ENCODE peak calls at places on chromosome 15, in six cellular contexts. One of them, this sample, is unnamed.

GRCh38 chr15:78878356-78878755 is 5.7 kb downstream of the MORF4L1 start:
- DNase-seq in dorsolateral prefrontal cortex: no peak
- DNase-seq in fibroblast of mammary gland: peak; percentile 76
- DNase-seq in Calu3: no peak
- DNase-seq in ovary: no peak
- DNase-seq in GM20000: no peak
- DNase-seq in this sample: no peak

GRCh38 chr15:78714890-78715289 is 73.9 kb upstream of the CHRNB4 start:
- DNase-seq in Calu3: no peak
- DNase-seq in fibroblast of mammary gland: peak; percentile 47
- DNase-seq in dorsolateral prefrontal cortex: no peak
- DNase-seq in GM20000: no peak
- DNase-seq in ovary: no peak
- DNase-seq in this sample: no peak

GRCh38 chr15:55694652-55695150 is 48.3 kb downstream of the PRTG start:
- DNase-seq in dorsolateral prefrontal cortex: no peak
- DNase-seq in fibroblast of mammary gland: no peak
- DNase-seq in ovary: no peak
- DNase-seq in GM20000: peak; percentile 44
- DNase-seq in Calu3: peak; percentile 47
- DNase-seq in this sample: no peak

GRCh38 chr15:29123991-29124390 is 145.6 kb downstream of the NSMCE3 start:
- DNase-seq in dorsolateral prefrontal cortex: no peak
- DNase-seq in GM20000: no peak
- DNase-seq in ovary: no peak
- DNase-seq in fibroblast of mammary gland: no peak
- DNase-seq in Calu3: no peak
- DNase-seq in this sample: no peak

GRCh38 chr15:58329781-58330467 is 101.9 kb upstream of the LIPC start:
- DNase-seq in dorsolateral prefrontal cortex: no peak
- DNase-seq in GM20000: no peak
- DNase-seq in Calu3: peak; percentile 88
- DNase-seq in ovary: no peak
- DNase-seq in fibroblast of mammary gland: peak; percentile 22
- DNase-seq in this sample: no peak

GRCh38 chr15:34039506-34040123 is 611 bp upstream of the AVEN start:
- DNase-seq in fibroblast of mammary gland: peak; percentile 36
- DNase-seq in dorsolateral prefrontal cortex: no peak
- DNase-seq in ovary: no peak
- DNase-seq in GM20000: peak; percentile 60
- DNase-seq in Calu3: no peak
- DNase-seq in this sample: no peak

GRCh38 chr15:69154684-69155083 is 5.8 kb upstream of the GLCE start:
- DNase-seq in Calu3: peak; percentile 43
- DNase-seq in ovary: no peak
- DNase-seq in dorsolateral prefrontal cortex: peak; percentile 50
- DNase-seq in GM20000: no peak
- DNase-seq in fibroblast of mammary gland: peak; percentile 71
- DNase-seq in this sample: no peak

GRCh38 chr15:78306176-78306774 is 6.9 kb upstream of the SKIC8 start:
- DNase-seq in GM20000: no peak
- DNase-seq in Calu3: peak; percentile 28
- DNase-seq in fibroblast of mammary gland: peak; percentile 71
- DNase-seq in ovary: no peak
- DNase-seq in dorsolateral prefrontal cortex: no peak
- DNase-seq in this sample: no peak

GRCh38 chr15:99070268-99070667 is 34.6 kb upstream of the SYNM start:
- DNase-seq in GM20000: no peak
- DNase-seq in ovary: no peak
- DNase-seq in fibroblast of mammary gland: no peak
- DNase-seq in Calu3: no peak
- DNase-seq in dorsolateral prefrontal cortex: no peak
- DNase-seq in this sample: no peak

GRCh38 chr15:91652610-91653207 is 200.8 kb upstream of the SLCO3A1 start:
- DNase-seq in dorsolateral prefrontal cortex: no peak
- DNase-seq in fibroblast of mammary gland: no peak
- DNase-seq in GM20000: no peak
- DNase-seq in Calu3: no peak
- DNase-seq in ovary: no peak
- DNase-seq in this sample: no peak

GRCh38 chr15:41955807-41956525 is 16.4 kb downstream of the EHD4 start:
- DNase-seq in GM20000: no peak
- DNase-seq in fibroblast of mammary gland: no peak
- DNase-seq in Calu3: no peak
- DNase-seq in dorsolateral prefrontal cortex: no peak
- DNase-seq in ovary: no peak
- DNase-seq in this sample: no peak

GRCh38 chr15:78049691-78050440 is 27.6 kb downstream of the TBC1D2B start:
- DNase-seq in ovary: no peak
- DNase-seq in dorsolateral prefrontal cortex: peak; percentile 79
- DNase-seq in fibroblast of mammary gland: peak; percentile 70
- DNase-seq in Calu3: no peak
- DNase-seq in GM20000: peak; percentile 73
- DNase-seq in this sample: peak; percentile 51

GRCh38 chr15:60993008-60993407 is 236.1 kb downstream of the RORA start:
- DNase-seq in ovary: no peak
- DNase-seq in dorsolateral prefrontal cortex: no peak
- DNase-seq in GM20000: no peak
- DNase-seq in Calu3: no peak
- DNase-seq in fibroblast of mammary gland: peak; percentile 32
- DNase-seq in this sample: no peak

GRCh38 chr15:33565099-33565498 is 254.3 kb downstream of the RYR3 start:
- DNase-seq in ovary: no peak
- DNase-seq in dorsolateral prefrontal cortex: no peak
- DNase-seq in fibroblast of mammary gland: peak; percentile 83
- DNase-seq in GM20000: no peak
- DNase-seq in Calu3: no peak
- DNase-seq in this sample: no peak

DNA sequence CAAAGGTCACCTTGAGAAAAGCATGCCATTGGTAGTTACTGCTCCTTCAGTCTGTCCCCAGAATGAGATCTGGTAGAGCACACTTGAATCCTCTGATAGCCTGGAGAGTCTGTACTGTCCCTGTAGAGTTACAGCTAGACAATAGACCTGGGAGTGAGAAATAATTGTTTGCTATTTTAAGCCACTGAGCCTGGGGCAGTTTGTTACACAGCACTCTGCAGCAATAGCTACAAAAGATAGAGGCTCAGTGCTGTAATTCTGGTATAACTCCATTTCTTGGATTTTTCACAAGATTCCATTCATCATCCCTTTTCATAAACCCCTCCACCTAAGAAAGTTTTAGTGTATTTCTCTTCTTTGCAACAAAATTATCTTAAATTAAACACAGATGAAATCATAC is 242.7 kb upstream of the ARRDC4 start:
- DNase-seq in Calu3: no peak
- DNase-seq in ovary: no peak
- DNase-seq in GM20000: no peak
- DNase-seq in fibroblast of mammary gland: no peak
- DNase-seq in dorsolateral prefrontal cortex: no peak
- DNase-seq in this sample: no peak
- TF ChIP-seq CTCF in Calu3: no peak
- TF ChIP-seq CTCF in ovary: no peak
- TF ChIP-seq CTCF in GM20000: no peak
- TF ChIP-seq CTCF in fibroblast of mammary gland: no peak
- TF ChIP-seq CTCF in dorsolateral prefrontal cortex: no peak
- TF ChIP-seq CTCF in this sample: no peak

DNA sequence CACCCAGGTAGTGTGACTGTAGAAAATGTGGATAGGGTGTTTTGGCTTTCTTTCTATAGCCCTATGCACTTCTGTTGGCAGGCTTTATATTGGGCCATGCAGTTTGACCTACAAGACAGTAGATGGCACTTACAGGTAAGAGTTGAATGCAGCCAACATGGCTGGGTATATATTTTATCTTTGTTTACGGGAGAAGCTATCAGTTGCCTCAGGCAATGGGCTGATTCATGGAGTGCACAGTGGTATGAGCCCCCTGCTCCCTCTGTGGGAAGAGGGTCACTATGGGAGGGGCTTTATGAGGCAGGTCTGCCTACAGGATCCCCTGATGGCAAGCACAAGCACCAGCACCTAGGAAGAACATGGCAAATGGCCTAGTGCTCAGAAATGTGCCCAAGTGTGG is 301.2 kb upstream of the CDIN1 start:
- DNase-seq in fibroblast of mammary gland: peak; percentile 56
- DNase-seq in GM20000: no peak
- DNase-seq in Calu3: no peak
- DNase-seq in ovary: no peak
- DNase-seq in dorsolateral prefrontal cortex: no peak
- DNase-seq in this sample: no peak
- TF ChIP-seq CTCF in fibroblast of mammary gland: peak; percentile 45
- TF ChIP-seq CTCF in GM20000: no peak
- TF ChIP-seq CTCF in Calu3: no peak
- TF ChIP-seq CTCF in ovary: no peak
- TF ChIP-seq CTCF in dorsolateral prefrontal cortex: no peak
- TF ChIP-seq CTCF in this sample: no peak

GRCh38 chr15:40282144-40282869 is 557 bp downstream of the ANKRD63 start:
- DNase-seq in GM20000: peak; percentile 87
- DNase-seq in ovary: no peak
- DNase-seq in fibroblast of mammary gland: no peak
- DNase-seq in dorsolateral prefrontal cortex: no peak
- DNase-seq in Calu3: peak; percentile 59
- DNase-seq in this sample: peak; percentile 56
- TF ChIP-seq CTCF in GM20000: peak; percentile 39
- TF ChIP-seq CTCF in ovary: no peak
- TF ChIP-seq CTCF in fibroblast of mammary gland: no peak
- TF ChIP-seq CTCF in dorsolateral prefrontal cortex: no peak
- TF ChIP-seq CTCF in Calu3: peak; percentile 65
- TF ChIP-seq CTCF in this sample: peak; percentile 68

DNA sequence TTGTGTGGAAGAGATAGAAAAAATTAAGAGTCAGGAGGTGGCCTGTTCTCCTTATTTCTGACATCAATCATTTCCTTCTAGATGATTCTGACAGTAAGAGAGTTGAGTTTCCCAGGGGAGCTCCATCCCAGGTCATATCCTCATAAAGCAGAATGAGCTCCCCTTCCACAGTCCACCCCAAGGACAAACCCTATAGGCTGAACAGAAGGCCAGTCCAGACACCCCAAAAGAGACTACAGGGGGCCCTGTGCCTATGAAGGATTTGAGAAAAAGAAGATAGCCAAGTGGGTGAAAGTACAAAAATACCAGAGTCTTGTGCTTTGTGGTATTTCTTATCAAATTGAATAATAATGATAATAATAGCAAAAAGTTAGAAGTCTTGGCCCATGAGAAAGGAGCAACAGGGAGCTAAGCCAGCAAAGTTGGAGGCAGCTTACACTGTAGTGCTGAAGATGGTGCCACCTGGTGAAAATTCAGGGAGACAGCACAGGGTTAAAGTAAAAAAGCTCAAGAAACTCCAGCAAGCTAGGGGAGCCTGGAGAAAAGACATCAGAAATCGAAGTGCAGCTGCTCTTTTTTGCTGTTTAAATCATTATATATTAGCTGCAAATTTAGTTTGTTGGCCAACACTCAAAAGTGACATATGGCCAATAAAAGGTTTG is 35.9 kb upstream of the SLC24A5 start:
- DNase-seq in ovary: no peak
- DNase-seq in GM20000: peak; percentile 32
- DNase-seq in Calu3: no peak
- DNase-seq in fibroblast of mammary gland: peak; percentile 35
- DNase-seq in dorsolateral prefrontal cortex: no peak
- DNase-seq in this sample: no peak
- TF ChIP-seq CTCF in ovary: no peak
- TF ChIP-seq CTCF in GM20000: no peak
- TF ChIP-seq CTCF in Calu3: no peak
- TF ChIP-seq CTCF in fibroblast of mammary gland: peak; percentile 44
- TF ChIP-seq CTCF in dorsolateral prefrontal cortex: no peak
- TF ChIP-seq CTCF in this sample: no peak

GRCh38 chr15:79990997-79991334 is 20.0 kb upstream of the BCL2A1 start:
- DNase-seq in dorsolateral prefrontal cortex: no peak
- DNase-seq in Calu3: no peak
- DNase-seq in GM20000: no peak
- DNase-seq in ovary: no peak
- DNase-seq in fibroblast of mammary gland: no peak
- DNase-seq in this sample: no peak

GRCh38 chr15:79988448-79989117 is 17.6 kb upstream of the BCL2A1 start:
- DNase-seq in Calu3: no peak
- DNase-seq in GM20000: no peak
- DNase-seq in fibroblast of mammary gland: no peak
- DNase-seq in ovary: no peak
- DNase-seq in dorsolateral prefrontal cortex: no peak
- DNase-seq in this sample: no peak

GRCh38 chr15:79987969-79988368 is 17.0 kb upstream of the BCL2A1 start:
- DNase-seq in Calu3: no peak
- DNase-seq in ovary: no peak
- DNase-seq in dorsolateral prefrontal cortex: no peak
- DNase-seq in GM20000: no peak
- DNase-seq in fibroblast of mammary gland: no peak
- DNase-seq in this sample: no peak

GRCh38 chr15:79990280-79990996 is 19.4 kb upstream of the BCL2A1 start:
- DNase-seq in GM20000: no peak
- DNase-seq in ovary: no peak
- DNase-seq in fibroblast of mammary gland: no peak
- DNase-seq in Calu3: no peak
- DNase-seq in dorsolateral prefrontal cortex: no peak
- DNase-seq in this sample: no peak

GRCh38 chr15:79989682-79990081 is 18.7 kb upstream of the BCL2A1 start:
- DNase-seq in ovary: no peak
- DNase-seq in Calu3: no peak
- DNase-seq in GM20000: no peak
- DNase-seq in dorsolateral prefrontal cortex: no peak
- DNase-seq in fibroblast of mammary gland: peak; percentile 51
- DNase-seq in this sample: no peak
- TF ChIP-seq CTCF in ovary: no peak
- TF ChIP-seq CTCF in Calu3: no peak
- TF ChIP-seq CTCF in GM20000: no peak
- TF ChIP-seq CTCF in dorsolateral prefrontal cortex: no peak
- TF ChIP-seq CTCF in fibroblast of mammary gland: no peak
- TF ChIP-seq CTCF in this sample: no peak